ENCODE peak calls at places on chromosomes 7 and 10, in eight cellular contexts. U, X, A, V, M, Z, E and Q are unnamed samples.

GRCh38 chr10:132197271-132198067 is 10.7 kb downstream of the DPYSL4 start:
- DNase-seq in U (no peak), X (no peak), A (no peak), V (no peak), M (no peak), Z (no peak), E (no peak), Q (no peak)

GRCh38 chr10:29924436-29924835 is 134.9 kb downstream of the JCAD start:
- DNase-seq in U (no peak), X (no peak), A (no peak), V (no peak), M (no peak), Z (no peak), E (no peak), Q (no peak)

GRCh38 chr7:151862606-151863381 is 14.1 kb downstream of the PRKAG2 start:
- DNase-seq in U (no peak), X (no peak), A (no peak), V (no peak), M (no peak), Z (no peak), E (no peak), Q (no peak)

GRCh38 chr7:2843711-2844152 is 376 bp downstream of the GNA12 start:
- DNase-seq in U (no peak), X (no peak), A (peak), V (peak), M (peak), Z (peak), E (no peak), Q (no peak)

GRCh38 chr10:133201948-133202725 is 27.9 kb upstream of the UTF1 start:
- DNase-seq in U (no peak), X (no peak), A (no peak), V (no peak), M (no peak), Z (no peak), E (no peak), Q (no peak)

GRCh38 chr10:8444630-8445029 is 390.1 kb downstream of the GATA3 start:
- DNase-seq in U (peak), X (no peak), A (no peak), V (no peak), M (no peak), Z (no peak), E (no peak), Q (no peak)

GRCh38 chr7:135386181-135386580 is 123.7 kb downstream of the CNOT4 start:
- DNase-seq in U (peak), X (peak), A (no peak), V (no peak), M (peak), Z (no peak), E (no peak), Q (no peak)

GRCh38 chr10:121288864-121289659 is 309.2 kb downstream of the FGFR2 start:
- DNase-seq in U (no peak), X (no peak), A (no peak), V (peak), M (no peak), Z (no peak), E (no peak), Q (no peak)

GRCh38 chr10:119139464-119140067 is 25.9 kb downstream of the SFXN4 start:
- DNase-seq in U (peak), X (peak), A (no peak), V (peak), M (peak), Z (peak), E (peak), Q (no peak)

GRCh38 chr7:142697270-142697669 is 52.0 kb upstream of the PRSS1 start:
- DNase-seq in U (no peak), X (no peak), A (no peak), V (no peak), M (no peak), Z (no peak), E (no peak), Q (no peak)

GRCh38 chr10:8359467-8359866 is 305.0 kb downstream of the GATA3 start:
- DNase-seq in U (no peak), X (no peak), A (no peak), V (no peak), M (no peak), Z (no peak), E (no peak), Q (no peak)

GRCh38 chr7:137669706-137670105 is 177.1 kb downstream of the DGKI start:
- DNase-seq in U (peak), X (peak), A (no peak), V (no peak), M (peak), Z (no peak), E (no peak), Q (peak)

GRCh38 chr10:23362069-23362830 is 17.7 kb upstream of the C10orf67 start:
- DNase-seq in U (no peak), X (no peak), A (no peak), V (no peak), M (no peak), Z (no peak), E (no peak), Q (no peak)

GRCh38 chr10:92844746-92845145 is 3.6 kb upstream of the EXOC6 start:
- DNase-seq in U (no peak), X (peak), A (no peak), V (no peak), M (peak), Z (peak), E (no peak), Q (no peak)

GRCh38 chr7:70630647-70631457 is 501.1 kb upstream of the GALNT17 start:
- DNase-seq in U (peak), X (no peak), A (peak), V (peak), M (no peak), Z (no peak), E (no peak), Q (no peak)